ENCODE peak calls at places on chromosomes 12 and 14, in nine cellular contexts. C, Q, L, O, B, S, F, E and Y are unnamed samples. For H3K4me1 and H3K27me3, the result is how much of the 10 kb centered on the place peaks cover.

GRCh38 chr12:52791271-52792184 is 4.4 kb downstream of the KRT3 start:
- DNase-seq in S (no peak), C (no peak), B (no peak), F (no peak), L (no peak), O (no peak), Q (no peak), E (no peak), Y (no peak)

GRCh38 chr14:86003998-86004397 is 474.1 kb downstream of the FLRT2 start:
- DNase-seq in L (no peak), S (no peak), F (no peak), B (no peak), C (no peak), Q (peak), E (peak), O (no peak), Y (no peak)

GRCh38 chr12:75047885-75048525 is 161.6 kb downstream of the KCNC2 start:
- DNase-seq in E (no peak), L (no peak), O (no peak), B (no peak), Q (no peak), F (no peak), S (no peak), C (no peak), Y (no peak)

GRCh38 chr14:64234877-64235651 is 59.1 kb downstream of the ESR2 start:
- DNase-seq in F (no peak), B (no peak), E (peak), O (no peak), L (no peak), Q (peak), S (peak), C (no peak), Y (peak)

GRCh38 chr12:55470088-55470830 is at the start of gene OR6C70:
- DNase-seq in O (no peak), F (peak), Q (peak), C (no peak), E (no peak), B (no peak), S (no peak), L (peak), Y (no peak)

GRCh38 chr14:51855234-51855633 is 5.2 kb upstream of the GNG2 start:
- DNase-seq in E (peak), C (no peak), S (no peak), F (no peak), B (no peak), Q (no peak), O (no peak), L (no peak), Y (no peak)

GRCh38 chr12:122866379-122866778 is 29.5 kb downstream of the VPS37B start:
- DNase-seq in Q (no peak), E (no peak), L (no peak), S (no peak), C (no peak), O (no peak), F (no peak), B (no peak), Y (no peak)

GRCh38 chr14:39948235-39948634 is 516.0 kb upstream of the FBXO33 start:
- DNase-seq in B (no peak), O (no peak), E (no peak), L (no peak), Q (no peak), S (no peak), C (no peak), F (no peak), Y (no peak)

GRCh38 chr12:34396861-34397590 is 374.7 kb downstream of the ALG10 start:
- DNase-seq in E (no peak), O (no peak), Q (no peak), F (no peak), B (no peak), C (peak), S (peak), L (peak), Y (no peak)

GRCh38 chr12:81461163-81461562 is 298.0 kb downstream of the PPFIA2 start:
- DNase-seq in E (no peak), L (no peak), B (no peak), Q (no peak), O (no peak), F (peak), C (no peak), S (no peak), Y (peak)

GRCh38 chr12:110636516-110636915 is 22.6 kb downstream of the TCTN1 start:
- DNase-seq in Q (no peak), O (no peak), S (no peak), F (no peak), E (no peak), B (no peak), C (no peak), L (no peak), Y (no peak)

GRCh38 chr14:104931771-104932675 is 7.3 kb downstream of the PLD4 start:
- DNase-seq in B (no peak), L (peak), C (no peak), S (no peak), O (peak), E (no peak), F (peak), Q (no peak), Y (no peak)

GRCh38 chr14:83870556-83870955 is 1659.4 kb upstream of the FLRT2 start:
- DNase-seq in Q (no peak), S (no peak), C (no peak), F (no peak), E (no peak), B (no peak), L (no peak), O (no peak), Y (no peak)

GRCh38 chr12:52230364-52231281 is 2.4 kb upstream of the KRT7 start:
- DNase-seq in S (peak), Q (peak), L (no peak), E (peak), F (peak), C (no peak), B (no peak), O (peak), Y (no peak)

GRCh38 chr12:131754184-131754583 is 43.3 kb downstream of the SFSWAP start:
- DNase-seq in E (no peak), C (no peak), Q (no peak), L (no peak), O (no peak), S (no peak), B (no peak), F (no peak), Y (no peak)

GRCh38 chr12:49198431-49199155 is 9.7 kb upstream of the TUBA1A start:
- DNase-seq in L (peak), B (no peak), Q (peak), E (peak), S (peak), C (no peak), F (peak), O (peak), Y (no peak)

GRCh38 chr12:92439397-92439779 is 263.4 kb upstream of the PLEKHG7 start:
- DNase-seq in F (no peak), B (no peak), S (no peak), Q (peak), C (no peak), L (no peak), O (no peak), E (peak), Y (no peak)

GRCh38 chr14:48391661-48392060 is 716.3 kb upstream of the MDGA2 start:
- DNase-seq in E (peak), F (no peak), B (no peak), C (no peak), Q (no peak), O (no peak), L (no peak), S (no peak), Y (no peak)

GRCh38 chr14:102777711-102778615 is 714 bp downstream of the TRAF3 start:
- DNase-seq in E (peak), L (peak), O (peak), F (peak), Q (peak), C (peak), B (no peak), S (peak), Y (peak)

GRCh38 chr12:132713123-132713522 is 2.5 kb downstream of the PGAM5 start:
- DNase-seq in O (no peak), Q (no peak), C (no peak), L (no peak), S (no peak), B (no peak), E (no peak), F (no peak), Y (no peak)

GRCh38 chr12:38543151-38543550 is 226.6 kb downstream of the ALG10B start:
- DNase-seq in O (no peak), B (no peak), C (no peak), E (no peak), Q (peak), L (no peak), S (peak), F (peak), Y (no peak)

GRCh38 chr14:99752486-99753121 is 40.6 kb upstream of the EML1 start:
- DNase-seq in O (no peak), S (peak), C (no peak), L (no peak), F (no peak), B (no peak), E (peak), Q (peak), Y (no peak)

GRCh38 chr12:81759215-81759991 is at the start of gene PPFIA2:
- DNase-seq in S (peak), Q (no peak), L (peak), E (peak), F (peak), B (no peak), O (peak), C (no peak), Y (no peak)

GRCh38 chr12:81992461-81992860 is 233.3 kb upstream of the PPFIA2 start:
- DNase-seq in E (no peak), C (no peak), Q (no peak), L (peak), S (no peak), F (peak), B (peak), O (peak), Y (no peak)

GRCh38 chr12:10001141-10001778 is 2.3 kb upstream of the CLEC1B start:
- DNase-seq in B (no peak), L (no peak), E (no peak), Q (no peak), O (no peak), C (no peak), F (no peak), S (no peak), Y (no peak)

GRCh38 chr12:3085341-3086125 is 8.4 kb downstream of the TSPAN9 start:
- DNase-seq in S (no peak), E (no peak), O (no peak), B (no peak), L (peak), C (peak), F (no peak), Q (no peak), Y (no peak)

GRCh38 chr12:98182791-98183190 is 332.6 kb upstream of the TMPO start:
- DNase-seq in F (no peak), Q (no peak), O (peak), C (no peak), S (no peak), E (no peak), L (no peak), B (no peak), Y (no peak)

GRCh38 chr14:22382955-22383354 is 206.1 kb downstream of the DAD1 start:
- DNase-seq in F (no peak), S (no peak), B (no peak), C (no peak), E (no peak), O (no peak), Q (no peak), L (no peak), Y (no peak)

GRCh38 chr14:22382395-22382794 is 206.6 kb downstream of the DAD1 start:
- DNase-seq in E (no peak), Q (no peak), F (no peak), S (no peak), O (no peak), B (no peak), C (no peak), L (no peak), Y (no peak)

GRCh38 chr14:22384974-22385526 is 204.0 kb downstream of the DAD1 start:
- DNase-seq in O (no peak), S (no peak), E (no peak), C (no peak), F (no peak), B (no peak), L (no peak), Q (no peak), Y (no peak)

GRCh38 chr14:22383515-22384166 is 205.4 kb downstream of the DAD1 start:
- DNase-seq in E (no peak), B (no peak), F (no peak), L (no peak), S (no peak), Q (no peak), C (no peak), O (no peak), Y (no peak)

GRCh38 chr14:22384167-22384549 is 204.9 kb downstream of the DAD1 start:
- DNase-seq in S (no peak), O (no peak), B (no peak), C (no peak), F (no peak), Q (no peak), L (no peak), E (no peak), Y (no peak)
- H3K4me1 ChIP-seq in S (under half), O (under half), B (under half), C (under half), F (under half), Q (under half), L (under half), E (under half), Y (under half)

GRCh38 chr12:47903151-47903611 is 1.6 kb downstream of the VDR start:
- DNase-seq in S (peak), C (no peak), F (no peak), B (no peak), O (no peak), E (peak), Q (peak), L (no peak), Y (no peak)

GRCh38 chr12:47903927-47904646 is 707 bp downstream of the VDR start:
- DNase-seq in S (peak), Q (peak), E (peak), F (peak), B (peak), C (peak), L (peak), O (no peak), Y (no peak)

GRCh38 chr12:47904647-47905312 is at the start of gene VDR:
- DNase-seq in E (peak), L (peak), O (peak), S (peak), F (peak), C (peak), Q (peak), B (peak), Y (no peak)

GRCh38 chr12:47907851-47908454 is 3.2 kb upstream of the VDR start:
- DNase-seq in L (no peak), E (no peak), F (no peak), C (no peak), B (no peak), Q (no peak), S (no peak), O (no peak), Y (no peak)

DNA sequence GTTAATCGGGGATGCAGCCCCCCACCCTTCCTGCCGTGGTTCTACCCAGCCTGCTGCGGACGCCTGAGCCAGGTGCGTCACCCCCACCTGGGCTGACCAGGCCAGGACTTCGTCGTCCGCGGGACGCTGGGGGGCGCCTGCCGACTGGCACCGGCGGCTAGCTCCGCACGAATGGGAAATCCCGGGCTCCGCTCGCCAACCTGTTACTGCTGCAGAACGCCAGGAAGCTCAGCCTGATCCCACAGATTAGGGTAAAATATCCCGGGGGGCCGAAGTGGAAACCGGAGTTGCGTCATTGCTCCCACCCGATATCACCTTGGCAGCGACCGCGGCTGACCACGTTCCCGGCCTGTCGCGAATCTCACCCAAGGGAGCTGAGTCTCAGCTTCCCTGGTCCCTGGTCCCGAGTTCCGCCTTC is 528 bp upstream of the VDR start:
- DNase-seq in Q (peak), E (no peak), S (peak), O (no peak), C (peak), B (no peak), F (peak), L (peak), Y (no peak)
- H3K27me3 ChIP-seq in Q (under half), E (under half), S (under half), O (half or more), C (under half), B (under half), F (half or more), L (under half), Y (under half)

GRCh38 chr12:499837-500458 is 40.2 kb downstream of the B4GALNT3 start:
- DNase-seq in B (no peak), E (no peak), O (no peak), L (peak), F (no peak), Q (no peak), C (no peak), S (no peak), Y (no peak)
- H2AFZ ChIP-seq in B (no peak), E (no peak), O (no peak), L (no peak), F (no peak), Q (no peak), C (no peak), S (no peak), Y (no peak)

GRCh38 chr12:108750471-108751402 is 19.4 kb upstream of the CORO1C start:
- DNase-seq in C (no peak), O (peak), S (no peak), B (no peak), Q (no peak), L (peak), E (no peak), F (no peak), Y (no peak)
- H3K4me1 ChIP-seq in C (under half), O (under half), S (under half), B (under half), Q (under half), L (under half), E (under half), F (under half), Y (under half)

GRCh38 chr12:54126696-54127537 is 61.9 kb downstream of the SMUG1 start:
- DNase-seq in C (no peak), F (peak), B (no peak), L (peak), S (no peak), O (peak), E (no peak), Q (no peak), Y (no peak)
- H3K27me3 ChIP-seq in C (under half), F (half or more), B (under half), L (half or more), S (under half), O (half or more), E (under half), Q (under half), Y (under half)

GRCh38 chr12:27868165-27868564 is 88.1 kb upstream of the MANSC4 start:
- DNase-seq in B (no peak), E (peak), Q (no peak), S (no peak), C (no peak), L (no peak), O (no peak), F (no peak), Y (no peak)
- H2AFZ ChIP-seq in B (no peak), E (no peak), Q (no peak), S (no peak), C (no peak), L (no peak), O (no peak), F (no peak), Y (no peak)

DNA sequence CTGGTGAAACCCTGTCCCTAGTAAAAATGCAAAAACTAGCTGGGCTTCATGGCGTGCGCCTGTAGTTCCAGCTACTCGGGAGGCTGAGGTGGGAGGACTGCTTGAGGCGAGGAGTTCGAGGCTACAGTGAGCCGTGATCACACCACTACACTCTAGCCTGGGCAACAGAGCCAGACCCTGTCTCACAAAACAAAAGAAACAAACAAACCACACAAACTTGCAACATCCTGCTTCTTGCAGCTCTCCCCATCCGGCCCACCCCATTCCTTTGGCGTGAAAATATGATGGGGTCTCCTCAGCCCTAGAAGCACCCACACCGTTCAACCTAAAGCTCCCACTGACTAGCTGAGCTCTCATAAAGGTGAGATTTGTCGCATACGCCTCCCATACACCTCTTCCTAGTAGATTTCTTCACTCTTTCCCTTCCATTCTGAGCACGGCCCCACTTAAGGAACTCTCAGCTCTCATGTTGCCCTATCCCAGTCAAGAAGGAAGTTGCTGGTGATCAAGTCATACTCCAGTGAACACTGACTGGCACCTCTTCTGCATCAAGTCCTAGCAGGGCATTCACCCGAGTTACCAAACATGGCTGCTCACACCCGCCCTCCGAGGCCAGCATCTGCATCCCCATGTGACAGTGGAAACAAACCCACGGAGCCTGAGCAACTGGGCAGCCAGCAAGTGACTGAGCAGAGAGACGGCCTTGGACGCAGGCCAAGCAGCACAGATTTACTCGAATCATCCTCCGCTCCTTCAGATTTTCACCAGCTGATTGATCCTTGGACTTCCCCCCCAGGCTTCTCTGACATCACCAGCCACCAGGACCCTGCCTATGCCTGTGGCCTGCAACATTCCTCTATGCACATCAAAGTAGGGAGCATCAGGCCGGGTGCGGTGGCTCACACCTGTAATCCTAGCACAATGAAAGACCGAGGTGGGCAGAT is 18.9 kb upstream of the CD27 start:
- DNase-seq in Q (no peak), O (no peak), C (no peak), B (no peak), F (no peak), L (no peak), S (no peak), E (peak), Y (peak)
- H3K4me1 ChIP-seq in Q (under half), O (under half), C (under half), B (under half), F (under half), L (under half), S (under half), E (under half), Y (half or more)

GRCh38 chr12:130078852-130079251 is 83.4 kb upstream of the FZD10 start:
- DNase-seq in L (no peak), C (peak), Q (no peak), E (no peak), S (no peak), B (no peak), O (no peak), F (no peak), Y (no peak)
- H3K27me3 ChIP-seq in L (under half), C (under half), Q (under half), E (under half), S (under half), B (under half), O (half or more), F (under half), Y (under half)